ENCODE peak calls at places on chromosomes 2 and 18, in four cellular contexts. L, S, Y and U are unnamed samples. For H3K36me3 and H3K4me1, the result is how much of the 10 kb centered on the place peaks cover.

GRCh38 chr18:59517446-59518171 is 158.5 kb upstream of the LMAN1 start:
- DNase-seq in L (no peak), S (peak), Y (no peak), U (no peak)

GRCh38 chr2:112485849-112486248 is 3.9 kb downstream of the TTL start:
- DNase-seq in L (no peak), S (no peak), Y (no peak), U (no peak)

GRCh38 chr2:43327119-43327518 is 100.7 kb upstream of the ZFP36L2 start:
- DNase-seq in L (no peak), S (no peak), Y (no peak), U (no peak)

GRCh38 chr18:56890632-56891031 is 239.5 kb downstream of the WDR7 start:
- DNase-seq in L (no peak), S (no peak), Y (no peak), U (no peak)

GRCh38 chr2:214881647-214882205 is 72.2 kb upstream of the BARD1 start:
- DNase-seq in L (no peak), S (no peak), Y (no peak), U (no peak)

GRCh38 chr2:32278476-32278853 is 761 bp downstream of the YIPF4 start:
- DNase-seq in L (no peak), S (no peak), Y (no peak), U (no peak)

GRCh38 chr2:227155395-227155794 is 8.6 kb downstream of the COL4A4 start:
- DNase-seq in L (no peak), S (no peak), Y (no peak), U (no peak)

GRCh38 chr2:37670378-37671012 is 947 bp downstream of the CDC42EP3 start:
- DNase-seq in L (no peak), S (peak), Y (no peak), U (no peak)

GRCh38 chr18:28823506-28824182 is 646.7 kb upstream of the CDH2 start:
- DNase-seq in L (no peak), S (no peak), Y (no peak), U (no peak)

GRCh38 chr2:73403237-73403636 is 17.6 kb downstream of the ALMS1 start:
- DNase-seq in L (no peak), S (no peak), Y (no peak), U (no peak)

GRCh38 chr2:37464064-37464463 is 119.6 kb downstream of the QPCT start:
- DNase-seq in L (no peak), S (no peak), Y (no peak), U (no peak)

GRCh38 chr2:55618025-55618648 is 715 bp upstream of the PPP4R3B start:
- DNase-seq in L (no peak), S (peak), Y (no peak), U (no peak)

GRCh38 chr18:12017079-12017478 is 35.8 kb downstream of the IMPA2 start:
- DNase-seq in L (no peak), S (no peak), Y (peak), U (no peak)

GRCh38 chr2:219197388-219197787 is 9.2 kb upstream of the ZFAND2B start:
- DNase-seq in L (no peak), S (no peak), Y (no peak), U (no peak)

GRCh38 chr2:225894240-225894980 is 494.9 kb downstream of the NYAP2 start:
- DNase-seq in L (no peak), S (no peak), Y (no peak), U (no peak)

GRCh38 chr18:52002600-52002999 is 337.4 kb upstream of the DCC start:
- DNase-seq in L (no peak), S (no peak), Y (no peak), U (no peak)

GRCh38 chr2:136008205-136008865 is 22.9 kb upstream of the DARS1 start:
- DNase-seq in L (peak), S (no peak), Y (no peak), U (peak)

GRCh38 chr2:163133602-163134001 is 295.0 kb upstream of the KCNH7 start:
- DNase-seq in L (no peak), S (no peak), Y (no peak), U (no peak)

GRCh38 chr2:239019193-239019581 is 171.3 kb downstream of the TWIST2 start:
- DNase-seq in L (no peak), S (no peak), Y (no peak), U (no peak)

GRCh38 chr18:26619350-26619749 is 71.0 kb upstream of the KCTD1 start:
- DNase-seq in L (no peak), S (no peak), Y (no peak), U (no peak)

GRCh38 chr18:63447066-63447465 is 24.8 kb upstream of the VPS4B start:
- DNase-seq in L (no peak), S (no peak), Y (no peak), U (no peak)

GRCh38 chr2:17959833-17960232 is 81.4 kb downstream of the KCNS3 start:
- DNase-seq in L (no peak), S (no peak), Y (no peak), U (no peak)

GRCh38 chr2:206915136-206915535 is 24.2 kb upstream of the CPO start:
- DNase-seq in L (no peak), S (no peak), Y (no peak), U (no peak)

GRCh38 chr2:236177604-236177966 is 9.4 kb upstream of the GBX2 start:
- DNase-seq in L (no peak), S (peak), Y (peak), U (peak)

GRCh38 chr2:64067326-64067725 is 48.1 kb upstream of the VPS54 start:
- DNase-seq in L (no peak), S (no peak), Y (no peak), U (no peak)

GRCh38 chr2:143259368-143259958 is 130.2 kb downstream of the ARHGAP15 start:
- DNase-seq in L (peak), S (peak), Y (peak), U (peak)

GRCh38 chr2:42864641-42865280 is 72.4 kb upstream of the HAAO start:
- DNase-seq in L (peak), S (no peak), Y (no peak), U (no peak)

GRCh38 chr2:136522724-136523123 is 242.6 kb upstream of the THSD7B start:
- DNase-seq in L (no peak), S (no peak), Y (no peak), U (no peak)

GRCh38 chr2:62868947-62869346 is 163.4 kb downstream of the EHBP1 start:
- DNase-seq in L (no peak), S (no peak), Y (no peak), U (no peak)

GRCh38 chr2:62873603-62874002 is 168.1 kb downstream of the EHBP1 start:
- DNase-seq in L (no peak), S (no peak), Y (no peak), U (no peak)

GRCh38 chr2:62871506-62871905 is 166.0 kb downstream of the EHBP1 start:
- DNase-seq in L (no peak), S (no peak), Y (no peak), U (no peak)

GRCh38 chr2:62870966-62871365 is 165.5 kb downstream of the EHBP1 start:
- DNase-seq in L (no peak), S (no peak), Y (no peak), U (no peak)

DNA sequence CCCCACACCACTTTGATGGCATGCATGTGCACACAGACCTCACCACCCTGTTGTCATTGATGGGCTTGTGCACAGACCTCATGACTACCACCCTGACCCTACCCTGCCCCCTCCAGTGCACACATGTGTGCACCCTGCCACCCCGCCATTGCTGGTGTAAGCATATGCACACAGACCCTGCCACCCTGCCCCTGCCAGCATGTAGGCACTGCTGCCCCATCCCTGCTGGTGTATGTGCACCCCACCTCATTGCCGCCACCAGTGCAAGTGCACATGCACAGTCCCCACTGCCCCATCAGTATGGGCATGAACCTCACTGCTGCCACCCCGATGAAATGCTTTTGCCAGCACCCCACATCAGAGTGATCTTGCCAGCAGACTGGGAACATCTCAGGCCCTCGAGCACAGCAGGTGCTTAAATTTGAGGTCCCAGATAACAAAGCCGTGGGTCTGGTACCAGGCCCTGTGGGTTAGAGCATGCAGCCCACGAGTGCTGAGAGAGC is 169.4 kb downstream of the EHBP1 start:
- DNase-seq in L (no peak), S (no peak), Y (no peak), U (no peak)
- H3K36me3 ChIP-seq in L (under half), S (under half), Y (under half), U (half or more)

DNA sequence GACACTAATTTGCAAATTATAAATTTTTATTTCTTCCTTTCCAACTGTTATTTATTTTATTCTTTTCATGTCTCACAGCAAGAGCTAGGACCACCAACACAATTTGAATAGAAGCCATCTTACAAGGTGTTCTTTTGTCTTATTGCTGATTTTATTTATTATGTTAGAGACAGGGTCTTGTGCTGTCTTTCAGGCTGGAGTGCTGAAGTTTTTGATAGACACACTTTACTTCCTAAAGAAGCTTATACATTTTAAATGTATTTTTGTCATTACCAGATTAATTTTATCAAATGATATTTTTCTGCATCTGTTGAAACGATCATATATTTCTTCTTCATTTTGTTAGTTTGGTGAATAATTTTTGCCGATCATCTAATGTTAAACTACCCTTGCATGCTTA is 130.3 kb upstream of the BCL2L11 start:
- DNase-seq in L (no peak), S (no peak), Y (no peak), U (no peak)
- H3K4me1 ChIP-seq in L (under half), S (under half), Y (under half), U (under half)

GRCh38 chr2:47073641-47074040 is 81.5 kb downstream of the STPG4 start:
- DNase-seq in L (no peak), S (no peak), Y (peak), U (peak)
- H3K36me3 ChIP-seq in L (under half), S (under half), Y (under half), U (under half)

GRCh38 chr2:52936029-52936428 is 831.6 kb upstream of the CHAC2 start:
- DNase-seq in L (no peak), S (no peak), Y (no peak), U (no peak)
- H3K4me1 ChIP-seq in L (under half), S (under half), Y (under half), U (under half)

GRCh38 chr2:108776475-108776874 is 10.1 kb upstream of the CCDC138 start:
- DNase-seq in L (no peak), S (no peak), Y (no peak), U (no peak)

DNA sequence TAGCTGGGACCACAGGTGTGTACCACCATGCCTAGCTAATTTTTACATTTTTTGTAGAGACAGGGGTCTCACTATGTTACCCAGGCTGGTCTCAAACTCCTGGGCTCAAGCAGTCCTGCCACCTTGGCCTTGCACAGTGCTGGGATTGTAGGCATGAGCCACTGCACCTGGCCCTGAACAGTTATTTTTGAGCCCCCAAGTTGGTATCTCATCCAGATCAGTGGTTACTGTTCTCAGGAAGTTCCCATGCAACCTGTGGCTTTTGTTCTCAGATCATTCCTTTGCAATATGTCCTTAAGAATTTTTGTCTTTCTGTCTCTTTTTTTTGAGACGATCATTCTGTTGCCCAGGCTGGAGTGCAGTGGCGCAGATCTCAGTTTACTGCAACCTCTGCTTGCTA is 7.7 kb upstream of the CCDC138 start:
- DNase-seq in L (no peak), S (no peak), Y (no peak), U (no peak)
- H3K36me3 ChIP-seq in L (under half), S (under half), Y (under half), U (half or more)